ENCODE peak calls at places on chromosome 19, in five cellular contexts. P, V, X, O and G are unnamed samples. For H3K4me1, the result is how much of the 10 kb centered on the place peaks cover.

GRCh38 chr19:40326201-40326600 is 22.0 kb downstream of the C19orf47 start:
- DNase-seq in P (no peak), V (no peak), X (no peak), O (no peak), G (no peak)

GRCh38 chr19:485583-486236 is 10.6 kb upstream of the MADCAM1 start:
- DNase-seq in P (no peak), V (peak), X (no peak), O (no peak), G (no peak)

GRCh38 chr19:13984186-13984585 is 21.9 kb downstream of the RFX1 start:
- DNase-seq in P (no peak), V (no peak), X (no peak), O (no peak), G (no peak)

GRCh38 chr19:46350758-46351159 is 3.9 kb downstream of the PPP5C start:
- DNase-seq in P (no peak), V (peak), X (peak), O (no peak), G (peak)

GRCh38 chr19:30332445-30333234 is 39.5 kb upstream of the ZNF536 start:
- DNase-seq in P (no peak), V (no peak), X (no peak), O (no peak), G (no peak)

GRCh38 chr19:50893047-50893737 is 18.0 kb downstream of the KLK4 start:
- DNase-seq in P (peak), V (no peak), X (no peak), O (no peak), G (no peak)

GRCh38 chr19:40689339-40690049 is 957 bp downstream of the NUMBL start:
- DNase-seq in P (no peak), V (no peak), X (peak), O (no peak), G (peak)

GRCh38 chr19:33389574-33390119 is 16.1 kb downstream of the CEBPG start:
- DNase-seq in P (no peak), V (peak), X (no peak), O (no peak), G (no peak)

GRCh38 chr19:50717026-50717723 is 2.4 kb downstream of the SHANK1 start:
- DNase-seq in P (no peak), V (no peak), X (no peak), O (no peak), G (no peak)

GRCh38 chr19:14366529-14366928 is 14.7 kb upstream of the ADGRE5 start:
- DNase-seq in P (peak), V (peak), X (peak), O (peak), G (peak)

GRCh38 chr19:18100710-18101109 is 3.1 kb downstream of the MAST3 start:
- DNase-seq in P (no peak), V (no peak), X (no peak), O (no peak), G (no peak)

GRCh38 chr19:51030631-51031030 is 4.2 kb downstream of the KLK12 start:
- DNase-seq in P (no peak), V (peak), X (no peak), O (no peak), G (no peak)

GRCh38 chr19:58407658-58408151 is 744 bp upstream of the ZNF584 start:
- DNase-seq in P (no peak), V (peak), X (no peak), O (no peak), G (no peak)

GRCh38 chr19:31555634-31556215 is 206.5 kb upstream of the TSHZ3 start:
- DNase-seq in P (no peak), V (no peak), X (no peak), O (no peak), G (no peak)

GRCh38 chr19:48619692-48620565 is 623 bp downstream of the SPHK2 start:
- DNase-seq in P (no peak), V (no peak), X (no peak), O (no peak), G (no peak)

GRCh38 chr19:12996542-12997094 is 1.3 kb downstream of the NFIX start:
- DNase-seq in P (no peak), V (no peak), X (no peak), O (no peak), G (no peak)

GRCh38 chr19:57434386-57435061 is 601 bp upstream of the ZNF749 start:
- DNase-seq in P (no peak), V (no peak), X (no peak), O (no peak), G (no peak)

GRCh38 chr19:56400485-56400884 is 3.6 kb upstream of the ZNF583 start:
- DNase-seq in P (no peak), V (no peak), X (no peak), O (no peak), G (no peak)

GRCh38 chr19:17555929-17556813 is 722 bp downstream of the COLGALT1 start:
- DNase-seq in P (no peak), V (peak), X (no peak), O (peak), G (no peak)

GRCh38 chr19:46714523-46715106 is 2.3 kb downstream of the PRKD2 start:
- DNase-seq in P (no peak), V (no peak), X (peak), O (no peak), G (peak)

GRCh38 chr19:7862413-7862951 is 11.7 kb downstream of the PRR36 start:
- DNase-seq in P (peak), V (peak), X (peak), O (peak), G (peak)

GRCh38 chr19:48970923-48971395 is 5.8 kb downstream of the FTL start:
- DNase-seq in P (no peak), V (peak), X (peak), O (peak), G (peak)

GRCh38 chr19:49638360-49638759 is 1.6 kb downstream of the RRAS start:
- DNase-seq in P (no peak), V (no peak), X (no peak), O (no peak), G (no peak)

GRCh38 chr19:55386515-55386947 is 799 bp downstream of the RPL28 start:
- DNase-seq in P (no peak), V (no peak), X (no peak), O (no peak), G (no peak)

GRCh38 chr19:30811397-30812098 is 439.4 kb downstream of the ZNF536 start:
- DNase-seq in P (no peak), V (no peak), X (no peak), O (no peak), G (no peak)

GRCh38 chr19:47263169-47263560 is 6.8 kb downstream of the CCDC9 start:
- DNase-seq in P (no peak), V (no peak), X (no peak), O (no peak), G (no peak)

GRCh38 chr19:51478381-51479285 is at the start of gene CEACAM18:
- DNase-seq in P (no peak), V (no peak), X (no peak), O (no peak), G (no peak)

GRCh38 chr19:9362905-9363304 is at the start of gene ZNF177:
- DNase-seq in P (no peak), V (no peak), X (no peak), O (no peak), G (no peak)

GRCh38 chr19:58089846-58090245 is 8.2 kb downstream of the ZSCAN18 start:
- DNase-seq in P (no peak), V (peak), X (no peak), O (no peak), G (no peak)

GRCh38 chr19:55178781-55179569 is 1.1 kb downstream of the SYT5 start:
- DNase-seq in P (peak), V (peak), X (peak), O (peak), G (peak)

GRCh38 chr19:49869009-49869483 is 1.7 kb upstream of the PNKP start:
- DNase-seq in P (no peak), V (peak), X (no peak), O (no peak), G (no peak)

DNA sequence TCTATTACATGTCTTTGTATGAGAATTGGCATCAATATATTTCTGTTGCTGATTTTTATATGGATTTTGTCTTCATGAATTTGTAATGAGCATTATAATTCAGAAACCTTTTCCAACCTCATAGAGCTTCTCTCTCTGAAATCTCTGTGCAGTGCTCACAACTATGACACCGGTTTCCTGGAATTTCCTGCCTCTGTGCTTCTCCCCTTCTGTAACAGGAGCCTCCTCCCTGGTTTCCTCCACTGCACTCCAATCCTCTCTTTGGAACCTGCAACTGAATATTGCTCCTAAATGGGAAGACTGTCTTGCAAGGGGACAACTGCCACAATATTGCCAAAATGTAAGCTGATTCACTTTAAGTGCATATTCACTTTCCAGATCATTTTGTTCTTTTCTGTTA is 1147.9 kb downstream of the UQCRFS1 start:
- DNase-seq in P (no peak), V (no peak), X (no peak), O (no peak), G (no peak)
- H3K27ac ChIP-seq in P (no peak), V (no peak), X (no peak), O (no peak), G (no peak)

GRCh38 chr19:34454685-34455084 is 26.5 kb downstream of the UBA2 start:
- DNase-seq in P (no peak), V (no peak), X (no peak), O (no peak), G (no peak)

GRCh38 chr19:34457446-34457845 is 24.1 kb upstream of the WTIP start:
- DNase-seq in P (no peak), V (no peak), X (no peak), O (no peak), G (no peak)

GRCh38 chr19:34461375-34462100 is 20.0 kb upstream of the WTIP start:
- DNase-seq in P (no peak), V (no peak), X (no peak), O (no peak), G (no peak)

GRCh38 chr19:34459614-34460013 is 21.9 kb upstream of the WTIP start:
- DNase-seq in P (no peak), V (no peak), X (no peak), O (no peak), G (no peak)
- H3K4me1 ChIP-seq in P (under half), V (under half), X (under half), O (under half), G (under half)

GRCh38 chr19:3453840-3454239 is 26.5 kb downstream of the SMIM24 start:
- DNase-seq in P (no peak), V (no peak), X (no peak), O (no peak), G (no peak)
- H3K27ac ChIP-seq in P (no peak), V (no peak), X (no peak), O (no peak), G (no peak)

GRCh38 chr19:43763473-43763939 is 8.7 kb upstream of the SMG9 start:
- DNase-seq in P (no peak), V (no peak), X (no peak), O (no peak), G (no peak)
- H3K4me1 ChIP-seq in P (half or more), V (under half), X (under half), O (under half), G (under half)

DNA sequence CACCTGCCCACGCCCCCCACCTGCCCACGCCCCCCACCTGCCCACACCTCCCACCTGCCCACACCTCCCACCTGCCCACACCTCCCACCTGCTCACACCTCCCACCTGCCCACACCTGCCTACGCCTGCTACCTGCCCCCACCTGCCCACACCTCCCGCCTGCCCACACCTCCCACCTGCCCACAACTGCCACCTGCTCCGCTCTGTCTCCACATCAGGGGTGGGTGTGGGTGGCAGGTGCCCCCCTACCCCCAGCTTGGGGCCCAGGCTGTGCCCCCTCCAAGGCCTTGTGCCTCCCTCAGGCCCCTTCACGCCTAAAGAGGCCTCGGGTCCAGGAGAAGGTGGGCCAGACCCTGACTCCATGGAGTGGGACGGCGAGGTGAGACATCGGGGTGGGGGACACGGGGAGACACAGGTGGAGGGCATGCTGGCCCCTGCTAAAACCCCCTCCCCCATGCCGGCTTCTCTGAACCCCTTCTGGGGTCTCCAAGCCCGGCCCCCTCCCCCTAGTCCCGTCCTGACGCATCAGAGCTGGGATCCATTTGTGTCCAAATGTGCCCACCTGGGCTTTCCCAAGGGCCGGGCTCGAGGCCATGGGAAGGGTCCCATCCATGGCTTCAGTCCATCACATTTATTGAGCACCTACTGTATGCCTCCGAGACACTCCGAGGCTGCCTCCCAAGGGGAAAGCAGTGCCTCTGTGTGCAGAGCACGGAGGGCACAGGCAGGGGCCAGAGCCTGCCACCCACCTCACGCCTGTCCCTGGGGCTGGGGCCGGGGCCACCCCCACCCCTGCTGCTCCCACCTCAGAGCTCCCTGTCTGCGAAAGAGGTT is 4.9 kb downstream of the PLK5 start:
- DNase-seq in P (no peak), V (no peak), X (no peak), O (no peak), G (no peak)
- H3K27ac ChIP-seq in P (no peak), V (no peak), X (no peak), O (no peak), G (no peak)

GRCh38 chr19:2634960-2635359 is 67.5 kb downstream of the GNG7 start:
- DNase-seq in P (no peak), V (no peak), X (no peak), O (no peak), G (no peak)

GRCh38 chr19:2638417-2638940 is 64.0 kb downstream of the GNG7 start:
- DNase-seq in P (no peak), V (no peak), X (no peak), O (no peak), G (no peak)

GRCh38 chr19:2634228-2634951 is 68.1 kb downstream of the GNG7 start:
- DNase-seq in P (no peak), V (peak), X (no peak), O (no peak), G (no peak)

GRCh38 chr19:2636897-2637683 is 65.4 kb downstream of the GNG7 start:
- DNase-seq in P (no peak), V (peak), X (peak), O (peak), G (peak)

GRCh38 chr19:2636142-2636896 is 66.2 kb downstream of the GNG7 start:
- DNase-seq in P (no peak), V (no peak), X (no peak), O (no peak), G (no peak)
- H3K4me1 ChIP-seq in P (under half), V (under half), X (under half), O (under half), G (under half)

GRCh38 chr19:2170987-2171348 is 7.2 kb downstream of the DOT1L start:
- DNase-seq in P (no peak), V (no peak), X (no peak), O (no peak), G (no peak)
- H3K27ac ChIP-seq in P (peak), V (no peak), X (no peak), O (peak), G (peak)

DNA sequence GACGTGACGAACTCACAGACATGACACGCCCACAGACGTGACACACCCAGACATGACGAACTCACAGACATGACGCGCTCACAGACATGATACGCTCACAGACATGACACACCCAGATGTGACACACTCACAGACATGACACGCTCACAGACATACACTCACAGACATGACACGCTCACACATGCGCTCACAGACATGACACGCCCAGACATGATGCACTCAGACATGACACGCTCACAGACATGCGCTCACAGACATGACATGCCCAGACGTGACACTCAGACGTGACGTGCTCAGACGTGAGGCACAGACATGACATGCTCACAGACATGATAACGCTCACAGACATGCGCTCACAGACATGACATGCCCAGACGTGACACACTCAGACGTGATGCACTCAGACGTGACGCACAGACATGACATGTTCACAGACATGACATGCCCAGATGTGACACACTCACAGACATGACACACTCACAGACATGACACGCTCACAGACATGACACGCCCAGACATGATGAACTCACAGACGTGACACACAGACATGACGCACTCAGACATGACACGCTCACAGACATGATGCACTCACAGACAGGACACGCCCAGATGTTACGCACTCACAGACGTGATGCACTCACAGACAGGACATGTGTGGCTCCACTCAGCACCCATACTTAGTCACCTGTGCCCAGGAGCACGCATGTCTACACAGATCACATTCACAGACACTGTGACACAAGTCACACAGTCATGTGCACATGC is 8.1 kb downstream of the ERFL start:
- DNase-seq in P (no peak), V (no peak), X (no peak), O (no peak), G (no peak)
- H3K4me1 ChIP-seq in P (under half), V (under half), X (under half), O (under half), G (under half)